ENCODE peak calls at places on chromosomes 2 and 18, in five cellular contexts. P, Y, D, F and N are unnamed samples.

GRCh38 chr2:129744649-129745048 is 234.8 kb upstream of the RAB6C start:
- DNase-seq in P (no peak), Y (no peak), D (no peak), F (no peak), N (no peak)

GRCh38 chr2:203706403-203706802 is at the start of gene CD28:
- DNase-seq in P (no peak), Y (no peak), D (peak), F (peak), N (peak)

GRCh38 chr2:113795405-113795920 is 39.0 kb upstream of the SLC35F5 start:
- DNase-seq in P (no peak), Y (no peak), D (no peak), F (no peak), N (no peak)

GRCh38 chr2:5942204-5942603 is 250.0 kb downstream of the SOX11 start:
- DNase-seq in P (no peak), Y (no peak), D (no peak), F (no peak), N (no peak)

GRCh38 chr18:3447035-3447894 is 2.7 kb upstream of the TGIF1 start:
- DNase-seq in P (no peak), Y (no peak), D (peak), F (no peak), N (peak)

GRCh38 chr2:23042176-23042909 is 342.6 kb upstream of the KLHL29 start:
- DNase-seq in P (no peak), Y (no peak), D (no peak), F (no peak), N (no peak)

GRCh38 chr18:13439475-13439874 is 220.9 kb downstream of the LDLRAD4 start:
- DNase-seq in P (no peak), Y (no peak), D (no peak), F (no peak), N (no peak)

GRCh38 chr2:61536086-61536722 is 2.0 kb downstream of the XPO1 start:
- DNase-seq in P (peak), Y (no peak), D (no peak), F (no peak), N (no peak)

GRCh38 chr2:111209045-111209514 is 88.4 kb downstream of the BCL2L11 start:
- DNase-seq in P (no peak), Y (no peak), D (no peak), F (no peak), N (no peak)

GRCh38 chr2:39567507-39567906 is 98.2 kb upstream of the TMEM178A start:
- DNase-seq in P (no peak), Y (no peak), D (no peak), F (no peak), N (no peak)

GRCh38 chr2:69166812-69167468 is 154.0 kb downstream of the ANTXR1 start:
- DNase-seq in P (no peak), Y (no peak), D (no peak), F (no peak), N (no peak)

GRCh38 chr2:236054125-236054524 is 114.1 kb downstream of the GBX2 start:
- DNase-seq in P (no peak), Y (no peak), D (no peak), F (no peak), N (no peak)

GRCh38 chr2:67082813-67083212 is 314.3 kb upstream of the ETAA1 start:
- DNase-seq in P (no peak), Y (no peak), D (no peak), F (no peak), N (no peak)

GRCh38 chr2:58540680-58541079 is 299.6 kb upstream of the FANCL start:
- DNase-seq in P (no peak), Y (no peak), D (no peak), F (no peak), N (no peak)

GRCh38 chr2:190357596-190357995 is 14.2 kb downstream of the INPP1 start:
- DNase-seq in P (no peak), Y (no peak), D (no peak), F (no peak), N (no peak)

GRCh38 chr2:74862268-74862964 is 28.5 kb downstream of the HK2 start:
- DNase-seq in P (no peak), Y (no peak), D (no peak), F (no peak), N (no peak)

GRCh38 chr2:1717129-1717528 is 27.2 kb downstream of the PXDN start:
- DNase-seq in P (no peak), Y (no peak), D (no peak), F (no peak), N (no peak)

GRCh38 chr2:138536740-138537139 is 35.2 kb downstream of the SPOPL start:
- DNase-seq in P (no peak), Y (no peak), D (no peak), F (no peak), N (no peak)

GRCh38 chr2:148124271-148124670 is 103.4 kb downstream of the MBD5 start:
- DNase-seq in P (no peak), Y (no peak), D (no peak), F (no peak), N (no peak)

GRCh38 chr2:177651833-177652232 is 259.3 kb downstream of the AGPS start:
- DNase-seq in P (no peak), Y (no peak), D (no peak), F (no peak), N (no peak)

GRCh38 chr18:22185723-22186386 is 16.5 kb downstream of the GATA6 start:
- DNase-seq in P (no peak), Y (no peak), D (no peak), F (no peak), N (no peak)

GRCh38 chr2:219713110-219713509 is 85.7 kb downstream of the SLC4A3 start:
- DNase-seq in P (no peak), Y (no peak), D (no peak), F (no peak), N (no peak)

GRCh38 chr2:33262097-33262496 is 214.4 kb upstream of the RASGRP3 start:
- DNase-seq in P (no peak), Y (no peak), D (no peak), F (no peak), N (no peak)

GRCh38 chr2:3104261-3104660 is 273.4 kb downstream of the EIPR1 start:
- DNase-seq in P (no peak), Y (no peak), D (no peak), F (no peak), N (no peak)

GRCh38 chr2:137000790-137001189 is 235.4 kb downstream of the THSD7B start:
- DNase-seq in P (no peak), Y (no peak), D (no peak), F (no peak), N (no peak)

GRCh38 chr2:56580242-56580641 is 396.5 kb downstream of the CCDC85A start:
- DNase-seq in P (no peak), Y (no peak), D (no peak), F (no peak), N (no peak)